ENCODE peak calls at places on chromosomes 7 and 10, in six cellular contexts. S is cardiac fibroblast, U is AG09309, H is fibroblast of lung, W is epithelial cell of proximal tubule, F is pancreas. D is an unnamed sample.

GRCh38 chr7:64656489-64656888 is 9.4 kb upstream of the ZNF107 start:
- DNase-seq in U (no peak), F (no peak), S (no peak), W (no peak), H (no peak), D (no peak)

GRCh38 chr10:68598978-68599753 is 39.0 kb downstream of the TET1 start:
- DNase-seq in U (peak), F (peak), S (no peak), W (no peak), H (peak), D (no peak)

GRCh38 chr7:47653550-47654351 is 71.8 kb upstream of the TNS3 start:
- DNase-seq in H (peak), U (no peak), F (no peak), S (peak), W (no peak), D (no peak)

GRCh38 chr7:100861616-100861985 is 5.6 kb upstream of the TRIP6 start:
- DNase-seq in H (no peak), F (no peak), W (no peak), U (no peak), S (no peak), D (no peak)

GRCh38 chr7:123682690-123683089 is 27.0 kb downstream of the LMOD2 start:
- DNase-seq in H (peak), W (peak), S (peak), U (peak), F (peak), D (peak)

GRCh38 chr7:99971242-99971641 is 4.6 kb downstream of the AZGP1 start:
- DNase-seq in U (no peak), F (no peak), H (no peak), S (no peak), W (no peak), D (no peak)

GRCh38 chr10:87671416-87671815 is 11.7 kb downstream of the PAPSS2 start:
- DNase-seq in U (no peak), S (peak), W (no peak), H (no peak), F (no peak), D (no peak)

GRCh38 chr7:158957921-158958471 is 101.6 kb downstream of the DYNC2I1 start:
- DNase-seq in H (no peak), S (no peak), F (peak), U (no peak), W (no peak), D (no peak)

GRCh38 chr7:51234139-51234538 is 82.5 kb downstream of the COBL start:
- DNase-seq in U (no peak), H (no peak), S (no peak), F (no peak), W (no peak), D (no peak)

GRCh38 chr7:103859699-103860098 is 129.8 kb downstream of the RELN start:
- DNase-seq in U (no peak), W (no peak), S (no peak), F (no peak), H (no peak), D (no peak)

GRCh38 chr10:3424102-3424803 is 251.7 kb upstream of the PITRM1 start:
- DNase-seq in W (no peak), U (no peak), H (peak), S (peak), F (no peak), D (no peak)

GRCh38 chr7:75688200-75689136 is 50.3 kb downstream of the HIP1 start:
- DNase-seq in H (no peak), W (no peak), U (no peak), S (no peak), F (peak), D (no peak)

GRCh38 chr10:131043039-131043691 is 268.4 kb downstream of the TCERG1L start:
- DNase-seq in U (no peak), W (no peak), S (no peak), F (no peak), H (no peak), D (no peak)

GRCh38 chr7:104627516-104627915 is 299.1 kb downstream of the LHFPL3 start:
- DNase-seq in S (peak), F (no peak), W (no peak), U (no peak), H (peak), D (no peak)

GRCh38 chr7:27661776-27662489 is 750 bp downstream of the HIBADH start:
- DNase-seq in H (no peak), S (peak), W (no peak), U (no peak), F (no peak), D (no peak)

GRCh38 chr10:77416327-77417135 is 221.1 kb downstream of the KCNMA1 start:
- DNase-seq in S (peak), W (peak), U (peak), F (no peak), H (peak), D (peak)

GRCh38 chr10:131898061-131898460 is 2.7 kb upstream of the PPP2R2D start:
- DNase-seq in W (no peak), F (no peak), H (no peak), U (no peak), S (no peak), D (no peak)

GRCh38 chr10:62637249-62638061 is 167.1 kb upstream of the ADO start:
- DNase-seq in W (no peak), F (no peak), S (peak), U (no peak), H (peak), D (no peak)
- H3K4me3 ChIP-seq in W (no peak), F (no peak), S (peak), U (peak), H (peak), D (no peak)

GRCh38 chr10:72068126-72068765 is 20.1 kb downstream of the SPOCK2 start:
- DNase-seq in S (no peak), U (no peak), W (no peak), H (no peak), F (no peak), D (no peak)

GRCh38 chr10:72068901-72069446 is 19.4 kb downstream of the SPOCK2 start:
- DNase-seq in S (no peak), U (no peak), H (no peak), F (no peak), W (no peak), D (no peak)

GRCh38 chr10:72067463-72068125 is 20.8 kb downstream of the SPOCK2 start:
- DNase-seq in S (no peak), F (no peak), H (no peak), W (no peak), U (no peak), D (no peak)

GRCh38 chr10:72072046-72072445 is 16.3 kb downstream of the SPOCK2 start:
- DNase-seq in W (no peak), H (no peak), F (no peak), S (no peak), U (no peak), D (no peak)

DNA sequence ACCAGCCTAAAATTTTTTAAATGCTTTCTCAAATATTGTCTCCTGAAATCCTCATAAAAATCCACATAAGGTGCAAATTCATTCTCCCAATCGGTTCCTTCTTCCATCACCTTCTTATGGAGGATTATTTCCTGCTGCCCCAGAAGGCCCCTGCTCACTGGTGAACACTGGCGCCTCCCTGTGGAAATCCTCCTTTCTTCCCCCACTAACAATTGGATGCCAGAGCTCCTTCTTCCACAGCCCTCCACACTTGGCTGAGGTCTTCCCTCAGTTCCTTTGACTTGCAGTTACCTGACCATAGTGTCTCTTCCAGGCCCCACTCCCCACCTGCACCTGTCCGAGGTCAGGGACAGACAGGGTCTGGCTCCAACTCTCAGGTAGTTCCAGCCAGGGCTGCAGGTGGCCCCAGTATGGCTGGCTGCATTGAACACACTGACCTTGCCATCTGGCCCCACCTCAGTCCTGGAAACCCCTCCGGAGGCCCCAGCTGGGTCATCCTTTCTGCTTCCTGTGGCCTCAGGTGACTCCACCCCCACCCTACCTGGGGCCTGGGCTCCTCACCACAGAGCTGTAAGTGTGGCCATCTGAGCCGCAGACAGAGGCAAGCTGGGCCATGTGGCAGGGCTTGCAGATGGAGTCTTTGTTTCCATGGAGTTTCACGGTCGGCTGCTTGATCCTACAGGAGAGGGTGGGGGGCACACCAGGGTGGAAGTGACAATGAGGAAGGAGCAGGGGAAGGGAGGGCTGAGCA is 18.4 kb downstream of the SPOCK2 start:
- DNase-seq in H (no peak), S (no peak), F (no peak), U (no peak), W (no peak), D (no peak)
- TF ChIP-seq CTCF in H (peak), S (peak), F (no peak), U (peak), W (peak), D (peak)

GRCh38 chr10:124676416-124677062 is 67.6 kb downstream of the FAM53B start:
- DNase-seq in W (no peak), F (no peak), U (no peak), S (no peak), H (peak), D (no peak)

GRCh38 chr10:124677291-124677690 is 66.9 kb downstream of the FAM53B start:
- DNase-seq in H (no peak), U (no peak), F (no peak), S (no peak), W (no peak), D (no peak)

GRCh38 chr10:124678566-124679240 is 65.5 kb downstream of the FAM53B start:
- DNase-seq in U (no peak), W (no peak), S (no peak), H (no peak), F (no peak), D (no peak)

GRCh38 chr10:124679401-124679800 is 64.8 kb downstream of the FAM53B start:
- DNase-seq in W (no peak), F (no peak), S (no peak), U (no peak), H (no peak), D (no peak)

DNA sequence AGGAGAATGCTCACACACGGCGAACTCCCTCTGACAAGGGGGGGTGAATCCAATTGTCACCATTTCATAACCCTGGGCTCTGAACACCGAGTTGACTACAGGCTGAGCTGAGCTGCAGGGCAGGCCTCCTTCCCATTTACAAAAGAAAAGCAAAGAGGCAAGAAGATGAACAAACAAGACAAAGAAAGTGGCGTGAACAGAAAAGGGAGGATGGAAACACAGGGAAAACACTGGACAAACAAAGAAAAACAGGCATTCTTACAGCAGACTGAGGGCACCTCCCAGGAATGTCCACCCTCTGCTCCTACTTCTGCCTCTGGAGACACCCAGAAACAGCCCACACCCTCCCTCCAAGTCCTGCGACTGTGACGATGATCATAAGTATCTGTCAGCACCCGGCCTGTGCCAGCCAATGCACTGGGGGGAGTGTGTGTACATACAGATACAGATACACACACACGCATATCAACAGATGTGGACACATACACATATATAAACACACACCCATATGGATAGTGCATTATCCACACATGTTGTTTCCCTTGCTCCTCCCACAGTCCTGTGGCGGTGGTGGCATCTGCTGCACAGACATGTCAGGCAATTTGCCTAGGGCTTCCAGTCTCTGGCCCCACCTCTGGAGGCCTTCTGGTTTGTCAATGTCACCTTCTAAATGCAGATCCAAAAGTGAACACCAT is 66.2 kb downstream of the FAM53B start:
- DNase-seq in F (no peak), S (peak), H (no peak), U (no peak), W (no peak), D (peak)
- H3K4me3 ChIP-seq in F (no peak), S (no peak), H (no peak), U (no peak), W (no peak), D (no peak)

GRCh38 chr7:1090236-1090635 is 2.3 kb downstream of the GPER1 start:
- DNase-seq in H (no peak), W (no peak), U (no peak), F (no peak), S (no peak), D (no peak)
- TF ChIP-seq CTCF in H (no peak), W (no peak), U (no peak), F (no peak), S (no peak), D (no peak)

GRCh38 chr10:90916392-90917110 is 4.3 kb downstream of the ANKRD1 start:
- DNase-seq in H (no peak), F (no peak), U (no peak), S (no peak), W (no peak), D (no peak)
- H3K4me3 ChIP-seq in H (no peak), F (no peak), U (no peak), S (no peak), W (no peak), D (no peak)

GRCh38 chr10:119919271-119919670 is 26.7 kb downstream of the SEC23IP start:
- DNase-seq in S (peak), H (no peak), F (no peak), U (no peak), W (no peak), D (no peak)

GRCh38 chr10:119919823-119920222 is 27.3 kb downstream of the SEC23IP start:
- DNase-seq in W (no peak), U (no peak), S (no peak), F (no peak), H (no peak), D (no peak)

DNA sequence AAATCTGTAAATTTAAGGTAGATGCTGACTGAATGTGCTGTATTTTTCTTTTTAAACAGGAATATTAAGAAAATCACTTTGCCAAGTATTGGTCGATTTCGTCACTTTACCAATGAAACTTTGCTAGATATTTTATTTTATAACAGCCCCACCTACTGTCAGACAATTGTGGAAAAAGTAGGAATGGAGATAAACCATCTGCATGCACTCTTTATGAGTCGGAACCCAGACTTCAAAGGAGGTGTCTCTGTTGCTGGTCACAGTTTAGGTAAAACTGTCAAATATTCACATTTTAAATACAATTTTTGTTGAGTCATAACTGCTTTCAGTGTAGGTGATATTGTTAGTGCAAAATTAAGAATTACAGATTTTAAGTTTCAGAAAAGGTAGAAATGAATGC is 25.2 kb downstream of the SEC23IP start:
- DNase-seq in S (peak), H (no peak), F (no peak), W (no peak), U (no peak), D (no peak)
- TF ChIP-seq CTCF in S (no peak), H (no peak), F (no peak), W (peak), U (no peak), D (no peak)

GRCh38 chr7:24834150-24834798 is 77.0 kb upstream of the GSDME start:
- DNase-seq in S (no peak), W (no peak), F (no peak), U (no peak), H (no peak), D (no peak)

GRCh38 chr7:24833548-24833947 is 76.3 kb upstream of the GSDME start:
- DNase-seq in U (no peak), W (no peak), S (no peak), H (no peak), F (no peak), D (no peak)

GRCh38 chr7:24831240-24831639 is 74.0 kb upstream of the GSDME start:
- DNase-seq in W (no peak), F (no peak), S (peak), U (no peak), H (peak), D (no peak)

GRCh38 chr7:24836084-24836483 is 78.8 kb upstream of the GSDME start:
- DNase-seq in S (no peak), U (no peak), W (no peak), H (no peak), F (no peak), D (no peak)

GRCh38 chr7:24835643-24836042 is 78.4 kb upstream of the GSDME start:
- DNase-seq in H (no peak), U (no peak), S (no peak), W (no peak), F (no peak), D (no peak)
- H3K4me3 ChIP-seq in H (no peak), U (no peak), S (no peak), W (no peak), F (no peak), D (no peak)